ENCODE peak calls at places on chromosomes 13 and 19, in four cellular contexts. F is fibroblast of lung, W is left ventricle myocardium inferior, U is GM23248. J is an unnamed sample.

GRCh38 chr13:33139186-33139585 is 123.0 kb downstream of the KL start:
- DNase-seq in F (no peak), W (peak), U (no peak), J (peak)

GRCh38 chr13:39665763-39666162 is 10.3 kb downstream of the COG6 start:
- DNase-seq in F (no peak), W (no peak), U (no peak), J (no peak)

GRCh38 chr13:99991806-99992242 is 10.2 kb downstream of the ZIC2 start:
- DNase-seq in F (no peak), W (no peak), U (no peak), J (no peak)

GRCh38 chr19:4354282-4354681 is 10.9 kb downstream of the MPND start:
- DNase-seq in F (no peak), W (no peak), U (no peak), J (no peak)

GRCh38 chr19:31383553-31383952 is 34.3 kb upstream of the TSHZ3 start:
- DNase-seq in F (no peak), W (no peak), U (no peak), J (no peak)

GRCh38 chr19:50897191-50897607 is 14.0 kb downstream of the KLK4 start:
- DNase-seq in F (no peak), W (no peak), U (no peak), J (no peak)

GRCh38 chr13:35554972-35555623 is 78.6 kb upstream of the MAB21L1 start:
- DNase-seq in F (no peak), W (no peak), U (peak), J (no peak)

GRCh38 chr19:34428549-34429285 is 536 bp downstream of the UBA2 start:
- DNase-seq in F (peak), W (peak), U (peak), J (peak)

GRCh38 chr19:6260912-6261636 is 18.7 kb downstream of the MLLT1 start:
- DNase-seq in F (no peak), W (no peak), U (peak), J (no peak)

GRCh38 chr19:33063356-33064116 is 1.2 kb downstream of the RHPN2 start:
- DNase-seq in F (peak), W (no peak), U (no peak), J (no peak)

GRCh38 chr13:51222510-51223283 is 499 bp downstream of the FAM124A start:
- DNase-seq in F (no peak), W (no peak), U (peak), J (no peak)

GRCh38 chr13:112443191-112444000 is 67.2 kb downstream of the SPACA7 start:
- DNase-seq in F (no peak), W (no peak), U (peak), J (no peak)

GRCh38 chr19:57682226-57682766 is 519 bp downstream of the ZNF551 start:
- DNase-seq in F (no peak), W (no peak), U (no peak), J (no peak)

GRCh38 chr13:76846363-76846762 is 39.8 kb downstream of the KCTD12 start:
- DNase-seq in F (no peak), W (no peak), U (peak), J (no peak)

GRCh38 chr13:36910545-36910944 is 9.5 kb downstream of the SMAD9 start:
- DNase-seq in F (no peak), W (no peak), U (no peak), J (no peak)

GRCh38 chr13:36981156-36981743 is 17.9 kb downstream of the ALG5 start:
- DNase-seq in F (peak), W (no peak), U (peak), J (no peak)

GRCh38 chr13:27619093-27619705 is 1.1 kb downstream of the LNX2 start:
- DNase-seq in F (peak), W (no peak), U (peak), J (no peak)
- H3K27ac ChIP-seq in F (peak), W (peak), U (peak), J (peak)

GRCh38 chr19:39937792-39938191 is 3.4 kb upstream of the FCGBP start:
- DNase-seq in F (no peak), W (no peak), U (no peak), J (no peak)
- H3K27ac ChIP-seq in F (no peak), W (no peak), U (no peak), J (no peak)

GRCh38 chr19:13883665-13884064 is 6.7 kb downstream of the NANOS3 start:
- DNase-seq in F (no peak), W (no peak), U (peak), J (no peak)
- H3K27ac ChIP-seq in F (no peak), W (no peak), U (no peak), J (no peak)

GRCh38 chr19:28984315-28984714 is 228.6 kb downstream of the UQCRFS1 start:
- DNase-seq in F (no peak), W (no peak), U (no peak), J (no peak)
- H3K27ac ChIP-seq in F (no peak), W (no peak), U (no peak), J (no peak)

DNA sequence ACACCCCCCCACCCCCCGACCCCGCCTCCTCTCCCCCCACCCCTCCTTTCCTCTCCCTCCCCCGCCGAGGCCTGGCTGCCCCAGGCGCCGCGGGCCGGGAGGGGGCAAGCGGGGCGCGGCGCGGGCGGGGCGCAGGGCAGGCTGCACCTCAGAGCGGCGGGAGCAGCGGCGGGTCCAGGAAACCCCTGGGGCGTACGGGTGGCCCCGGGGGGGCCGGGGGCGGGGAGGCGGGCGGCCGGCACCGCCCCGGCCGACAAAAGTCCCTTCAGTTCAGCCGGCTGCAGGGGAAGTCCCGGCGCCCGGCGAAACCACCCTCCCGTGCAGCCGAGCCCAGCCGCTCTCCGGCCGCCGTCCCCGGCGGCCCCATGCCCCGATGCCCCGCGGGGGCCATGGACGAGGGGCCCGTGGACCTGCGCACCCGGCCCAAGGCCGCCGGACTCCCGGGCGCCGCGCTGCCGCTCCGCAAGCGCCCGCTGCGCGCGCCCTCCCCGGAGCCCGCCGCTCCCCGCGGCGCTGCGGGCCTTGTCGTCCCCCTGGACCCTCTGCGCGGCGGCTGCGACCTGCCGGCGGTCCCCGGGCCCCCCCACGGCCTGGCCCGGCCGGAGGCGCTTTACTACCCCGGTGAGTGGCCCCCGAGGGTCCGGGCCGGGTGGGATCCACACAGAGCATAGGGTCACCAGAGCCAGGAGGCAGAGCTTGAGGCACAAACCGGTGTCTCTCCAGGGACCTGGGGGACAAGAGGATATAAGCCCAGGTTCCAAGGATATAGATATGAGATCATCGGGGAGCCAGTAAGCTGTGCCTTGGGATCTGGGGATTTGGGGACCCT is at the start of gene BCL3:
- DNase-seq in F (peak), W (peak), U (peak), J (no peak)
- H3K27ac ChIP-seq in F (peak), W (peak), U (peak), J (peak)

J was measured in gastrocnemius medialis.